ENCODE peak calls at places on chromosome 22, in four cellular contexts. X is cardiac muscle cell, A is BJ, C is lower lobe of right lung. D is an unnamed sample.

GRCh38 chr22:30861131-30861530 is 107.4 kb downstream of the MORC2 start:
- DNase-seq in X (no peak), A (no peak), C (no peak), D (no peak)

GRCh38 chr22:30694638-30695350 is at the start of gene OSBP2:
- DNase-seq in X (peak; percentile 6), A (no peak), C (peak; percentile 65), D (no peak)

GRCh38 chr22:28808716-28809355 is 8.5 kb upstream of the XBP1 start:
- DNase-seq in X (no peak), A (no peak), C (no peak), D (no peak)

GRCh38 chr22:30542811-30543188 is 3.7 kb downstream of the SEC14L6 start:
- DNase-seq in X (no peak), A (no peak), C (no peak), D (no peak)

GRCh38 chr22:23478175-23478574 is 101.9 kb downstream of the IGLL1 start:
- DNase-seq in X (peak; percentile 16), A (no peak), C (no peak), D (no peak)

GRCh38 chr22:41983516-41983915 is 14.3 kb downstream of the SEPTIN3 start:
- DNase-seq in X (peak; percentile 57), A (peak; percentile 48), C (no peak), D (no peak)

GRCh38 chr22:24066872-24067271 is 55.8 kb downstream of the CABIN1 start:
- DNase-seq in X (no peak), A (no peak), C (no peak), D (no peak)

GRCh38 chr22:31952459-31952858 is 8.1 kb downstream of the YWHAH start:
- DNase-seq in X (peak; percentile 86), A (peak; percentile 76), C (no peak), D (no peak)

GRCh38 chr22:42313804-42314581 is 43.5 kb upstream of the TCF20 start:
- DNase-seq in X (peak; percentile 46), A (no peak), C (no peak), D (peak; percentile 35)

GRCh38 chr22:25829808-25830777 is 88.1 kb downstream of the MYO18B start:
- DNase-seq in X (no peak), A (no peak), C (no peak), D (no peak)

GRCh38 chr22:50728523-50728931 is 9.5 kb upstream of the ACR start:
- DNase-seq in X (no peak), A (no peak), C (peak; percentile 34), D (no peak)

GRCh38 chr22:26360169-26360885 is 68.7 kb upstream of the ASPHD2 start:
- DNase-seq in X (peak; percentile 82), A (peak; percentile 19), C (peak; percentile 50), D (peak; percentile 29)

GRCh38 chr22:19937616-19938473 is 3.7 kb upstream of the COMT start:
- DNase-seq in X (peak; percentile 25), A (no peak), C (peak; percentile 59), D (no peak)

GRCh38 chr22:24553597-24554315 is 1.2 kb downstream of the GUCD1 start:
- DNase-seq in X (no peak), A (no peak), C (no peak), D (no peak)

GRCh38 chr22:41226728-41227655 is 13.7 kb downstream of the CHADL start:
- DNase-seq in X (no peak), A (no peak), C (peak; percentile 58), D (no peak)

GRCh38 chr22:20575724-20576444 is 68.5 kb downstream of the MED15 start:
- DNase-seq in X (no peak), A (no peak), C (no peak), D (no peak)

GRCh38 chr22:35376728-35377472 is 4.0 kb upstream of the HMOX1 start:
- DNase-seq in X (peak; percentile 100), A (peak; percentile 91), C (peak; percentile 95), D (peak; percentile 95)

GRCh38 chr22:35541254-35541748 is 670 bp downstream of the RASD2 start:
- DNase-seq in X (no peak), A (no peak), C (no peak), D (no peak)

GRCh38 chr22:44582016-44582415 is 84.0 kb upstream of the RTL6 start:
- DNase-seq in X (no peak), A (no peak), C (peak; percentile 24), D (no peak)

GRCh38 chr22:29331658-29332300 is 16.3 kb upstream of the RASL10A start:
- DNase-seq in X (no peak), A (no peak), C (no peak), D (no peak)

GRCh38 chr22:35330258-35330861 is 30.7 kb downstream of the TOM1 start:
- DNase-seq in X (peak; percentile 95), A (no peak), C (peak; percentile 87), D (no peak)

GRCh38 chr22:20145832-20146223 is 5.0 kb downstream of the CCDC188 start:
- DNase-seq in X (no peak), A (no peak), C (no peak), D (no peak)

GRCh38 chr22:50600967-50601668 is 525 bp downstream of the MAPK8IP2 start:
- DNase-seq in X (no peak), A (no peak), C (no peak), D (no peak)

GRCh38 chr22:29003975-29004646 is 57.5 kb downstream of the C22orf31 start:
- DNase-seq in X (no peak), A (no peak), C (peak; percentile 65), D (no peak)

GRCh38 chr22:30287626-30288413 is 1.5 kb downstream of the CASTOR1 start:
- DNase-seq in X (peak; percentile 97), A (peak; percentile 57), C (peak; percentile 90), D (no peak)

GRCh38 chr22:35072939-35073338 is 7.0 kb downstream of the ISX start:
- DNase-seq in X (peak; percentile 2), A (no peak), C (no peak), D (peak; percentile 5)

GRCh38 chr22:24419480-24419860 is 7.9 kb upstream of the ADORA2A start:
- DNase-seq in X (no peak), A (no peak), C (no peak), D (no peak)

GRCh38 chr22:47147572-47147971 is 385.1 kb downstream of the TBC1D22A start:
- DNase-seq in X (no peak), A (no peak), C (no peak), D (no peak)

GRCh38 chr22:24937114-24937513 is 9.4 kb downstream of the LHFPL7 start:
- DNase-seq in X (peak; percentile 52), A (no peak), C (no peak), D (no peak)

GRCh38 chr22:47552024-47552423 is 789.6 kb downstream of the TBC1D22A start:
- DNase-seq in X (no peak), A (no peak), C (no peak), D (no peak)

GRCh38 chr22:11627798-11628650 is 3900.0 kb upstream of the OR11H1 start:
- DNase-seq in X (no peak), A (no peak), C (no peak), D (no peak)

GRCh38 chr22:19126874-19127273 is 4.2 kb upstream of the TSSK2 start:
- DNase-seq in X (no peak), A (no peak), C (no peak), D (no peak)

GRCh38 chr22:23404689-23405365 is 175.3 kb downstream of the IGLL1 start:
- DNase-seq in X (peak; percentile 48), A (no peak), C (no peak), D (no peak)

GRCh38 chr22:47374901-47375575 is 612.6 kb downstream of the TBC1D22A start:
- DNase-seq in X (no peak), A (no peak), C (peak; percentile 34), D (no peak)

GRCh38 chr22:47600791-47601400 is 838.4 kb downstream of the TBC1D22A start:
- DNase-seq in X (no peak), A (no peak), C (no peak), D (no peak)

GRCh38 chr22:20232781-20233180 is 35.3 kb downstream of the RTN4R start:
- DNase-seq in X (no peak), A (no peak), C (no peak), D (no peak)

GRCh38 chr22:32824531-32825315 is 23.2 kb downstream of the TIMP3 start:
- DNase-seq in X (no peak), A (no peak), C (no peak), D (no peak)

GRCh38 chr22:49429066-49429465 is 398.6 kb downstream of the BRD1 start:
- DNase-seq in X (no peak), A (no peak), C (no peak), D (no peak)
- TF ChIP-seq CTCF in X (no peak), A (no peak), C (no peak), D (no peak)

GRCh38 chr22:17629646-17630045 is 1.1 kb upstream of the ATP6V1E1 start:
- DNase-seq in X (no peak), A (no peak), C (no peak), D (no peak)
- H3K4me3 ChIP-seq in X (peak overlapping the region; percentile 54), A (no peak overlapping the region), C (peak overlapping the region; percentile 97), D (no peak overlapping the region)

DNA sequence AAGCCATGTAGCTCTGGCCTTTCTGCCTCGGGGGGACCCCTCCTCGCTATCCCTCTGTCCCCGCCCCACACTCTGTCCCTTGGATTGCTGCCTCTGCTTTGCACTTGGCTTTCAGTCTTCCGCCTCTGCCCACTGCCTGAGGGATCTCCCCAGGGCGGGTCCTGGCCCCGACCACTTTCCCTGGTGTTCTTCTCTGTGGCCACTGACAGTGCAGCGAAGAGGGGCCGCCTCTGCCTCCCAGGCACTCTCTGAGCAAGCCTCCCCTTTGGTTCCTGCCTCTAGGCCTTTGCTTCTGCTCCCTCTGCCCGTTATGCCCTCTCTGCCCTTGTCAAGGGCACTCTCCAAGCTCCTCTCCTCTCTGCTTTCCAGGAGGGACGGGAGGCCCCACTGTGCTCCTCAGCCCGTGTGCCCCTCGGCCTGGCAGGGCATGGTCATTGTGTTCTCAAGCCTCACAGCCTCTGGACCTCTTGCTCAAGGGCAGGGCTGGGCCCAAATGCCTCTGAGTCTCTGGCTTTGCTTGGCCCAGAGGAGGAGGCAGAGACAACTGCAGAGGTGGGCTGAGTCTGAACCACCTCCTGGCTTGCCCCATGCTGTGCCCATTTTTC is 5.5 kb upstream of the MPPED1 start:
- DNase-seq in X (no peak), A (no peak), C (no peak), D (no peak)
- H3K27me3 ChIP-seq in X (peaks cover 36% of the 10 kb centered on the region), A (peaks cover 13% of the 10 kb centered on the region), C (peaks cover 45% of the 10 kb centered on the region), D (peaks cover 11% of the 10 kb centered on the region)

GRCh38 chr22:21593406-21594232 is 26.1 kb downstream of the UBE2L3 start:
- DNase-seq in X (no peak), A (no peak), C (no peak), D (no peak)
- TF ChIP-seq CTCF in X (peak; percentile 34), A (peak; percentile 25), C (no peak), D (peak; percentile 32)

DNA sequence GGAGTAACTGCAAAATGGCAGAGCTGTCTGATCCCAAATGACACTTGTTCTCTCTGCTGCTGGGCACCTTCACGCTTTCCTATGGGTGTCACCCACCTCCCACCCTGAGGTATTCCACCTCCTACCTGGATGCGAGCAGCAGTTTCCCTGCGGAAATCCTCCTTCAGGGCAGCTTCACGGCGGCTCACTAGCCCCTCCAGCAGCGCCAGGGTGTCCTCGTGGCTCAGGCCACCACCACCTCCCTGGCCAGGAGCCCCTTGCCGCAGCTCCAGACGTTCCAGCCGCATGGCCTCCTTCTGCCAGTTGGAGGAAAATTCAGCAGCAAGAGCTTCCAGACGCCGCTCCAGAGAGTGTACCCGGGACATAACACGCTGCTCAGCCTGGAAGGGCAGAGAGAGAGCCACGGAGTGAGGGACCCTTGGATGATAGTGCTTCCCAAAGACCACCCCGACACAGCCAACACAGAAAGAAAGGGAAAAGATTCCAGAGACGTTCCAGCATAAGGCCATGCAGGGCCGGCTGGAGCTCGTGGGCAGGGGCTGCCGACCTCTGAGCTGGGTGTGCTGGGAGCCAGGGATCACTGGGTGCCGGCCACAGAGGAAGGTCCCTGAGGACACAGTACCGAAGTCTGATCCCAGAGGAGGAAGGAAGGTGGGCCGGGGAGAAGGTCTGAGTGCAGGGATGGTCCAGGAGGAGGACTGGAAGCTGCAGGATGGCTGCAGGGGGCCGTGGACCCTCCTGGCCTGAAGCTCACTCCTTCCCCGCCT is 13.4 kb downstream of the SUN2 start:
- DNase-seq in X (no peak), A (no peak), C (no peak), D (no peak)
- H3K4me3 ChIP-seq in X (no peak overlapping the region), A (no peak overlapping the region), C (no peak overlapping the region), D (no peak overlapping the region)